ENCODE peak calls at places on chromosome 7, in ten cellular contexts. K is body of pancreas, Z is tibial nerve, C is ovary, P is transverse colon, G is prostate gland, L is IMR-90, A is upper lobe of left lung, R is Peyer's patch, M is esophagus squamous epithelium. I is an unnamed sample.

GRCh38 chr7:10237306-10237705 is 736.4 kb upstream of the PHF14 start:
- DNase-seq in G (no peak), L (no peak), A (no peak), Z (no peak), C (no peak), K (peak; percentile 35), R (no peak), P (no peak), M (no peak), I (peak; percentile 55)

GRCh38 chr7:107441576-107442422 is 28.1 kb upstream of the GPR22 start:
- DNase-seq in P (no peak), K (no peak), C (no peak), R (no peak), L (peak; percentile 7), M (no peak), A (no peak), G (no peak), Z (no peak), I (no peak)

GRCh38 chr7:144830024-144830785 is 5.6 kb downstream of the TPK1 start:
- DNase-seq in C (no peak), Z (no peak), K (no peak), P (peak; percentile 63), G (no peak), L (no peak), M (no peak), R (peak; percentile 77), A (no peak), I (no peak)

GRCh38 chr7:73329861-73330581 is 2.1 kb downstream of the FKBP6 start:
- DNase-seq in C (no peak), K (no peak), L (peak; percentile 36), P (no peak), G (no peak), M (no peak), R (no peak), Z (no peak), A (no peak), I (no peak)

GRCh38 chr7:26237035-26237807 is 35.7 kb downstream of the CBX3 start:
- DNase-seq in M (no peak), C (no peak), R (no peak), G (no peak), K (no peak), A (no peak), P (no peak), L (no peak), Z (no peak), I (no peak)

GRCh38 chr7:30142710-30143109 is 7.9 kb downstream of the MTURN start:
- DNase-seq in Z (no peak), K (peak; percentile 54), L (peak; percentile 19), M (no peak), R (no peak), P (peak; percentile 34), C (no peak), G (no peak), A (peak; percentile 78), I (no peak)

GRCh38 chr7:5700391-5700985 is 81.0 kb downstream of the RNF216 start:
- DNase-seq in Z (no peak), P (no peak), L (no peak), K (no peak), C (no peak), R (no peak), M (no peak), A (no peak), G (no peak), I (no peak)

GRCh38 chr7:123305840-123306375 is 106.1 kb upstream of the SLC13A1 start:
- DNase-seq in R (no peak), G (no peak), A (no peak), P (no peak), L (no peak), M (no peak), K (no peak), Z (no peak), C (no peak), I (no peak)

GRCh38 chr7:104922187-104923009 is 91.6 kb upstream of the KMT2E start:
- DNase-seq in K (no peak), L (peak; percentile 70), A (no peak), P (no peak), Z (no peak), M (no peak), G (no peak), C (no peak), R (no peak), I (no peak)

GRCh38 chr7:15459018-15459621 is 102.7 kb downstream of the AGMO start:
- DNase-seq in A (no peak), K (no peak), L (no peak), G (no peak), P (no peak), C (no peak), R (no peak), M (no peak), Z (no peak), I (no peak)

GRCh38 chr7:52179934-52180333 is 855.5 kb upstream of the POM121L12 start:
- DNase-seq in Z (no peak), M (no peak), G (no peak), P (no peak), A (no peak), C (no peak), R (no peak), K (no peak), L (no peak), I (no peak)

GRCh38 chr7:47552631-47553030 is 29.3 kb downstream of the TNS3 start:
- DNase-seq in K (no peak), P (no peak), Z (peak; percentile 36), C (peak; percentile 36), G (no peak), M (no peak), A (no peak), L (peak; percentile 72), R (no peak), I (no peak)

DNA sequence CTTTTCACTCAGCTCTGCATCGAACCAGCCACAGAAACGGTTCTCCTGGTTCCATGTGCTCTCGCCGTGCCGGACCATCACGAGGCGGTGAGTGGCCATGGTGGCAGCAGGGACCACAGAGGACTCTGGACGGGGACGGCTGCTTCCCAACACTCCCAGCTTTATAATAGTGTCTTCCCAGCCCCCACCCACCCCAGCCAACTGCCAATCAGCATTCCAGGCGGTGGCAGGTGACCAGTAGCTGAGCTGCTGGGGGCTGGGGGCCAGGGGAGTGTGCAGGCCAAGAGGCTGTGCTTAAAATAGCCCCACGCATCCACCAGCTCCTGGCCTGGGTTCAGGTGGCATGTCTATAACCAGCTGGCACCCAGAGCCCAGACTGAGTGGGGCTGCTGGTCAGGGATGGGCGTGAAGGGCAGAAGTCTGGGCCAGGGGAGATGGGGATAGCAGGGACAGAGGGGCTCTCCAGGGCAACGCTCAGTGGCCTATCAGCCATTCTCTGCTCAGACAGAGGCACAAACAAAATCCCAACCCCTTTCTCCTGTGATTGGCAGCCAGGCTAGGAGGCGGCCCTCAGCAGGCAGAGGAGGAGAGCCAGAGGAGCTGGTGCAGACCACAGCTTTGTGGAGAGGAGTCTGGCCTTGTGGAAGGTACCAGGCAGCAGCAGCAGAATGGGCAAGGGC is at the start of gene PGAM2:
- DNase-seq in K (peak; percentile 42), M (no peak), P (peak; percentile 18), L (no peak), C (no peak), Z (no peak), G (no peak), A (peak; percentile 19), R (peak; percentile 52), I (no peak)
- TF ChIP-seq POLR2A in K (no peak), M (no peak), P (peak; percentile 9), L (no peak), C (no peak), Z (no peak), G (no peak), A (no peak), R (no peak), I (no peak)

DNA sequence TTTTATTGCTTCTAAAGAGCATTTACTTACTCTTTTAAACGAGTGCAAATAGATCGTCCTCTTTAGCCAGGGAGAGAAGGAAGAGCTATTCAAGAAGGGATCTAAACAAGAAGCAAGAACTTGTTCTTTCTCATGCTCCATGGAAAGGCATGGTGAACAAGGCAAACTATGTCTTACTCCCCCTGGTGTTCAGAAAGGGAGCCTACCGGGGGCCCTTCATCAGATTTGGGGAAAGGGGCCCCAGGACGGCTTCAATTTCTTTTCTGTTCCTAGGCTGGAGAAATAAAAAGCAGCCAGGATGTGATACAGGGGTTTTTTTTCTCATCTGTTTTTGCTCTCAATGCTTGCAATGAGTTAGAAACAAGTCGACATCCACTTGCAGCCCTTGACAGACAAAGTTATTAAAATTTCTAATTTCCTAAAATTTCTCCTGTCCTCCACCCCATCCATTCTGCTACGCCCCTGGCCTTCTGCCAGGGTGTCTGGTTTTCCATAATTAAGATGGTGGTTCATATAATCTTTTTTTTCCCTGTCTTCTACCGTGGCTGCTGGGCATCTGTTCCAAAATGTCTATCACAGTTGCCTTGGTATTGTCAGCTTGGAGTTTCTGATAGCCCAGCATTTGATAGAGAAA is 214.4 kb downstream of the CREB5 start:
- DNase-seq in P (no peak), C (no peak), M (no peak), Z (no peak), K (peak; percentile 38), L (peak; percentile 36), R (no peak), G (no peak), A (no peak), I (no peak)
- TF ChIP-seq CTCF in P (peak; percentile 51), C (no peak), M (peak; percentile 63), Z (peak; percentile 44), K (peak; percentile 64), L (peak; percentile 52), R (peak; percentile 47), G (peak; percentile 43), A (no peak), I (peak; percentile 71)

DNA sequence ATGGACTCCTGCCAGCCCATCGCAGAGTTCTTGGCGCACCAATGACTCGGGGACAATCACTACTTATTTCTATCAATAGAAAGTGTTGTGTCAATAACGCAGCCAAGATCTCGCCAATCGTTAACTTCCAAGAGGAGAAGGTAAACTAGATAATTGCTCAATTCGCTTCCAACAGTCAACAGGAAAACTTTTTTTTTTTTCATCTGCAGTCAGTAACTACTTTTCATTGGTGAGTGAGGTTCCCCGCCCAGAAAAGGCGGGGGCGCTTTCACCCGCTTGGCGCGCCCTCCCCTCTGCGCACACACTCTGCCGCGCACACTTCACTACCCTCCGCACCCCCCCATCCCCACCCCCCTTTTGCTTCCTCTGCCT is at the start of gene FEZF1:
- DNase-seq in P (no peak), L (no peak), Z (no peak), C (no peak), R (no peak), A (no peak), K (peak; percentile 18), G (peak; percentile 58), M (no peak), I (peak; percentile 74)
- H3K27me3 ChIP-seq in P (peaks cover 100% of the 10 kb centered on the region), L (peaks cover 80% of the 10 kb centered on the region), Z (peaks cover 100% of the 10 kb centered on the region), C (peaks cover 11% of the 10 kb centered on the region), R (no peaks in the 10 kb centered on the region), A (peaks cover 80% of the 10 kb centered on the region), K (peaks cover 80% of the 10 kb centered on the region), G (peaks cover 57% of the 10 kb centered on the region), M (peaks cover 82% of the 10 kb centered on the region), I (peaks cover 26% of the 10 kb centered on the region)

DNA sequence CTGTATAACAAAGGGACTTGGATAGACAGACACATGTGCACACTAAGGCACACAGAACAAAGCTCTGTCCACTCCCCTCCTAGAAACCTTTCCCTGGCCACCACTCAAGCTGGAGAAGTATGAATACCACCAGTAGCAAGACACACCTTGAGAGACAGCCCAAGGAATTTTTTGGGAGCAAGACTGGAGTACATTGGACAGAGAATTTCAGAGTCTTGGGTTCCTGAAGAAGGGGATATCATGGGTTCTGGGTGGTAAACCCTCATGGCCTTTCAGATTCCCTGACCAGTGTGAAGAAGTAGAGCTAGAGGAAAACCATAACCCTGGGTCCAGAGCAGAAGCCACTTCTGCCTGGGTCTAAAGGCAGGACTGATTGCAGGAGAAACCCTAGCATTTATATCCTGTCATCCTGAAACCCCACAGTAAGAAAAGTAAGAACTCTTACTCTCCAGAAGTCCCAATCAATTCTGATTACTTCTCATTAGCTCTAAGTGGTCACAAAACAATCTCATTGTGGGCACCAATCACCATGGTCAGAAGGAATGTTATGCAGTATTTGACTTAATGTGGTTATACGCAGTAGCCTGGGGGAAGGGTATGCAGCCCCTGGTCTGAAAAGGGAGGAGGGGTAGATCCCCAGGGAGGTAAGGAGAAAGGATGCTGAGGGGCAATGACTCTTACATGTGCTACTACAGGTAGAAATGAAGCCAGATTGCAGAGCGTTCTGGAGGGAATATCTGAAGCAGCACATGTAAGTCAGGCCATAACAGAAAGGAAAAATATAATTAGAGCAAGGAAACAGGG is 20.5 kb upstream of the MACC1 start:
- DNase-seq in G (no peak), L (no peak), C (no peak), K (no peak), A (no peak), Z (no peak), R (no peak), P (no peak), M (no peak), I (no peak)
- TF ChIP-seq POLR2A in G (no peak), L (no peak), C (no peak), K (no peak), A (no peak), Z (no peak), R (no peak), P (no peak), M (no peak), I (no peak)